ENCODE peak calls at places on chromosomes 16 and 17, in eight cellular contexts. R is stomach, M is thyroid gland, K is heart left ventricle, F is tibial nerve, P is HCT116, A is HepG2, U is uterus. G is an unnamed sample.

GRCh38 chr17:37259030-37259735 is 116.6 kb upstream of the C17orf78 start:
- DNase-seq in K (no peak), M (no peak), A (no peak), R (no peak), U (no peak), P (no peak), F (no peak), G (no peak)

GRCh38 chr16:50185005-50185505 is 31.9 kb downstream of the TENT4B start:
- DNase-seq in F (no peak), R (no peak), P (no peak), M (no peak), U (no peak), K (no peak), A (peak; percentile 87), G (no peak)

GRCh38 chr16:917591-918061 is 53.2 kb downstream of the LMF1 start:
- DNase-seq in K (peak; percentile 14), M (no peak), F (no peak), A (no peak), R (no peak), P (no peak), U (no peak), G (no peak)

GRCh38 chr17:46790216-46790615 is 28.3 kb downstream of the WNT3 start:
- DNase-seq in A (no peak), P (no peak), R (no peak), U (no peak), K (no peak), F (no peak), M (no peak), G (no peak)

GRCh38 chr17:65293584-65294183 is 156.5 kb downstream of the RGS9 start:
- DNase-seq in P (no peak), K (no peak), M (no peak), F (no peak), A (no peak), U (no peak), R (no peak), G (peak; percentile 34)

GRCh38 chr17:51853857-51854256 is 304.7 kb downstream of the CA10 start:
- DNase-seq in K (no peak), M (peak; percentile 23), U (no peak), F (no peak), A (no peak), P (no peak), R (no peak), G (no peak)

GRCh38 chr17:52986056-52986662 is 827.6 kb upstream of the CA10 start:
- DNase-seq in P (no peak), A (no peak), M (no peak), K (no peak), F (no peak), R (no peak), U (no peak), G (no peak)

GRCh38 chr16:72024862-72025382 is 16.4 kb downstream of the DHODH start:
- DNase-seq in P (no peak), K (no peak), U (no peak), M (no peak), F (no peak), R (no peak), A (peak; percentile 37), G (no peak)

GRCh38 chr16:30068750-30069574 is 3.4 kb downstream of the ALDOA start:
- DNase-seq in M (no peak), U (no peak), A (peak; percentile 54), P (no peak), K (peak; percentile 40), R (no peak), F (no peak), G (no peak)

DNA sequence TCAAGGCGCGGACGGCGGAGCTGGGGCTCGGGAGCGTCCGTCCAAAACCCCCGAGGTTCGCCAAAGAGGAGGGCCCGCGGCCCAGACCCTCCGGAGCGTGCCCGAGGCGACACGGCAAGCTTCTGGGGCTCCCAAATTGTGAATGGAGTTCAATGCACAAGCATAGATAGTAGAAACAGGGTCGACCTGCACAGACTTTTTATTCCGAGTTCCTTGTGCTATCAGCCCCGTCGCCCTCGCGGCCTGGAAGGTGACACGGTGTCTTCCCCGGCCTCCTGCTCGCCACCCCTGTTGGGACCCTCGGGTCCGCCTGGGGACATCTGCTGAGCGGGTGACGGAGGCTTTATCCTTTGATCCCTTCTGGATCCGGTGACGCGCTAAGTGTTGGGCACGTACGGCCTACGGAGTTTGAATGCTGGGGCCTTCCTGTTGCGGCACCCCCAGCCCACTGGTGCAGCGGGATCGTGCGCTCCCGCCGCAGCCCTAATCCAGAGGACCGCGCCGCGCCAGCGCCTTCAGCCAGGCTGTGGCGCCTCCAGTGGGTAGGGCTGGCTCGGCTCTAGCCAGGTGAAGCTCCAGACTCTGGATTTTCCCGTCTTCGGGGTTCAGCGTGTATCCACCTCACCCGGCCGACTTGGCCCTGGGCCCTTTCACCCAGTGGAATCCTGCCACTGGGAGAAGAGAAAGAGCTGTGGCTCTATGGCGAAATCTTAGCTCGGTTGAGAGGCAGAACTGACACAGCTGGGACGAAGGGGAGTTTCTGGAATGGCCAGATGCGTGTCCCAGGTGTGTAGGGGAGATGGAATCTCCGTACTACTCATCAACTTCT is 17.0 kb upstream of the NTN1 start:
- DNase-seq in K (no peak), R (no peak), A (no peak), F (no peak), P (no peak), U (no peak), M (no peak), G (no peak)
- TF ChIP-seq CTCF in K (no peak), R (no peak), A (no peak), F (no peak), P (no peak), U (no peak), M (no peak), G (no peak)

DNA sequence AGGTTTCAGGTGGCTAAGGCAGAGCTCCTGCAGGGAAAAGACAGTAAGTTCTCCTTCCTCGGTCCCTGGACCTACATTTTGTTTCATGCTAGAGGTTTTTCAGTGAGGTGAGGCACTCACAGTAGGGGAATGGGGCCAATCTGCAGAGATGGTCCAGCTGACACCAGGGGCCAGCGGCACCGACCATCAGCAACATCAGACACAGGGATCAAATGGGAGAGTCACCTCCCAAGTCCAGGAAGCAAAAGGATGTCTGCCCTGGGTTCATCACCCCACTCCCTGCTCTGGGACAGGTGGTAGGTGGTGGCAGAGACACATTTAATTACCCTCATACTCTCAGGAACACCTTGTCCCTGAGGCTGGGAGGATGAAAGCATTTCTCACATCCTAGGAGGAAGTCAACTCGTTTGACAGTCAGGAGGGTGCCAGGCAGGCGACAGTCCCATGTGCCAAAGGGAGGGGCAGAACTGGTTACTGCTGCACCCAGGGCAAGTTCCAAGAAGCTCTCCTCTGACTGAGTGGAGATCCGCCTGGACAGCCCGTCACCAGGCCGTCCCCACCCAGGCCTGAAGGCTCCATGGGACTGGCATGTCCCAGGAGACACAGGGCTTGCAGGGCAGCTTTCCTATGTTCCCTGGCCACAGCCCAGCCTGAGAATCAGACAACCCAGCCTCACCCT is 19.2 kb downstream of the ATP6V0D1 start:
- DNase-seq in R (peak; percentile 83), U (no peak), M (peak; percentile 59), K (no peak), P (no peak), A (no peak), F (no peak), G (peak; percentile 80)
- TF ChIP-seq POLR2A in R (no peak), U (no peak), M (no peak), K (no peak), P (no peak), A (no peak), F (no peak), G (no peak)

GRCh38 chr17:35788504-35788998 is 6.9 kb downstream of the MMP28 start:
- DNase-seq in M (no peak), A (no peak), F (peak; percentile 61), P (no peak), K (no peak), U (no peak), R (no peak), G (peak; percentile 68)

GRCh38 chr17:35793257-35793656 is 2.2 kb downstream of the MMP28 start:
- DNase-seq in U (no peak), K (no peak), R (no peak), A (no peak), F (no peak), M (no peak), P (no peak), G (peak; percentile 68)

GRCh38 chr17:35791681-35792350 is 3.6 kb downstream of the MMP28 start:
- DNase-seq in M (no peak), U (no peak), F (no peak), P (no peak), K (no peak), A (no peak), R (no peak), G (peak; percentile 52)

GRCh38 chr17:35789044-35789443 is 6.4 kb downstream of the MMP28 start:
- DNase-seq in A (no peak), K (no peak), R (no peak), P (no peak), M (no peak), U (no peak), F (no peak), G (no peak)

DNA sequence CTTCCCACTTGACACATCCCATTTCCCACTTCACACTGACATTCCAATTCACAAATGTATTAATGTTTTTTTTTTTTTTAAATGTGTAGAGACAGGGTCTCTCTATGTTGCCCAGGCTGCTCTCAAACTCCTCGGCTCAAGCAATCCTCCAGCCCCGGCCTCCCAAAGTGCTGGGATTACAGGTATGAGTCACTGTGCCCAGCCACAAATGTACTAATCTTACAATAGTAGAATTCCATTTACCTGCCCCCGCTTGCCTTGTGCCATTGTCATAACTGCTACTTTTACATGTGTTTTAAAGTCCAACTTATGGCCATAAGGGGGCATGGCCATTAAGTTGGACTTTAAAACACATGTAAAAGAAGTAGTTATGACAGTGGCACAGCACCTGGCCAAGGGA is 4.6 kb downstream of the MMP28 start:
- DNase-seq in R (no peak), F (no peak), P (no peak), U (no peak), M (no peak), A (no peak), K (no peak), G (peak; percentile 64)
- TF ChIP-seq CTCF in R (no peak), F (no peak), P (no peak), U (no peak), M (no peak), A (no peak), K (no peak), G (no peak)

GRCh38 chr17:58692239-58693055 is at the start of gene RAD51C:
- DNase-seq in A (peak; percentile 84), R (peak; percentile 85), F (peak; percentile 62), P (peak; percentile 93), K (peak; percentile 90), U (peak; percentile 74), M (peak; percentile 83), G (peak; percentile 95)
- TF ChIP-seq POLR2A in A (peak; percentile 90), R (no peak), F (peak; percentile 52), P (peak; percentile 97), K (no peak), U (peak; percentile 28), M (peak; percentile 66), G (no peak)